ENCODE peak calls at places on chromosomes 13 and 19, in nine cellular contexts. One of them, this sample, is unnamed.

GRCh38 chr13:101655435-101655834 is 203.0 kb downstream of the ITGBL1 start:
- DNase-seq in Ammon's horn: no peak
- DNase-seq in C1 segment of cervical spinal cord: no peak
- DNase-seq in EL: no peak
- DNase-seq in NCI-H2081 treated with DMSO at 0.1 percent for 48 hours: no peak
- DNase-seq in CD8-positive, alpha-beta T cell: no peak
- DNase-seq in tibial nerve: no peak
- DNase-seq in stimulated activated CD8-positive, alpha-beta memory T cell treated with anti-CD3 and anti-CD28 coated beads, Interleukin-4, amount 100 ng/mL, for 1 hour: no peak
- DNase-seq in H1: no peak
- DNase-seq in this sample: no peak

GRCh38 chr19:49324801-49325491 is at the start of gene SLC6A16:
- DNase-seq in C1 segment of cervical spinal cord: no peak
- DNase-seq in stimulated activated CD8-positive, alpha-beta memory T cell treated with anti-CD3 and anti-CD28 coated beads, Interleukin-4, amount 100 ng/mL, for 1 hour: no peak
- DNase-seq in tibial nerve: no peak
- DNase-seq in Ammon's horn: no peak
- DNase-seq in EL: no peak
- DNase-seq in NCI-H2081 treated with DMSO at 0.1 percent for 48 hours: no peak
- DNase-seq in H1: peak; percentile 34
- DNase-seq in CD8-positive, alpha-beta T cell: no peak
- DNase-seq in this sample: no peak

GRCh38 chr13:56861472-56861871 is 279.2 kb upstream of the PRR20A start:
- DNase-seq in C1 segment of cervical spinal cord: no peak
- DNase-seq in EL: no peak
- DNase-seq in tibial nerve: no peak
- DNase-seq in NCI-H2081 treated with DMSO at 0.1 percent for 48 hours: no peak
- DNase-seq in Ammon's horn: no peak
- DNase-seq in stimulated activated CD8-positive, alpha-beta memory T cell treated with anti-CD3 and anti-CD28 coated beads, Interleukin-4, amount 100 ng/mL, for 1 hour: no peak
- DNase-seq in H1: no peak
- DNase-seq in CD8-positive, alpha-beta T cell: no peak
- DNase-seq in this sample: no peak

GRCh38 chr13:79194272-79194671 is 211.8 kb downstream of the RBM26 start:
- DNase-seq in CD8-positive, alpha-beta T cell: peak; percentile 40
- DNase-seq in tibial nerve: no peak
- DNase-seq in NCI-H2081 treated with DMSO at 0.1 percent for 48 hours: no peak
- DNase-seq in stimulated activated CD8-positive, alpha-beta memory T cell treated with anti-CD3 and anti-CD28 coated beads, Interleukin-4, amount 100 ng/mL, for 1 hour: no peak
- DNase-seq in H1: no peak
- DNase-seq in Ammon's horn: no peak
- DNase-seq in C1 segment of cervical spinal cord: no peak
- DNase-seq in EL: no peak
- DNase-seq in this sample: no peak

GRCh38 chr19:29475469-29475868 is 50.3 kb upstream of the VSTM2B start:
- DNase-seq in NCI-H2081 treated with DMSO at 0.1 percent for 48 hours: no peak
- DNase-seq in H1: no peak
- DNase-seq in C1 segment of cervical spinal cord: no peak
- DNase-seq in tibial nerve: no peak
- DNase-seq in CD8-positive, alpha-beta T cell: no peak
- DNase-seq in Ammon's horn: no peak
- DNase-seq in EL: no peak
- DNase-seq in stimulated activated CD8-positive, alpha-beta memory T cell treated with anti-CD3 and anti-CD28 coated beads, Interleukin-4, amount 100 ng/mL, for 1 hour: no peak
- DNase-seq in this sample: no peak

GRCh38 chr19:35559281-35559659 is 4.2 kb downstream of the ATP4A start:
- DNase-seq in H1: no peak
- DNase-seq in stimulated activated CD8-positive, alpha-beta memory T cell treated with anti-CD3 and anti-CD28 coated beads, Interleukin-4, amount 100 ng/mL, for 1 hour: no peak
- DNase-seq in tibial nerve: no peak
- DNase-seq in NCI-H2081 treated with DMSO at 0.1 percent for 48 hours: no peak
- DNase-seq in C1 segment of cervical spinal cord: no peak
- DNase-seq in Ammon's horn: no peak
- DNase-seq in CD8-positive, alpha-beta T cell: no peak
- DNase-seq in EL: no peak
- DNase-seq in this sample: no peak

GRCh38 chr19:37930416-37930815 is 23.4 kb downstream of the SIPA1L3 start:
- DNase-seq in EL: peak; percentile 49
- DNase-seq in CD8-positive, alpha-beta T cell: no peak
- DNase-seq in stimulated activated CD8-positive, alpha-beta memory T cell treated with anti-CD3 and anti-CD28 coated beads, Interleukin-4, amount 100 ng/mL, for 1 hour: no peak
- DNase-seq in tibial nerve: no peak
- DNase-seq in H1: no peak
- DNase-seq in C1 segment of cervical spinal cord: no peak
- DNase-seq in Ammon's horn: no peak
- DNase-seq in NCI-H2081 treated with DMSO at 0.1 percent for 48 hours: no peak
- DNase-seq in this sample: no peak

GRCh38 chr19:4516199-4516938 is 1.9 kb downstream of the PLIN4 start:
- DNase-seq in tibial nerve: no peak
- DNase-seq in C1 segment of cervical spinal cord: no peak
- DNase-seq in CD8-positive, alpha-beta T cell: no peak
- DNase-seq in NCI-H2081 treated with DMSO at 0.1 percent for 48 hours: no peak
- DNase-seq in H1: peak; percentile 46
- DNase-seq in Ammon's horn: no peak
- DNase-seq in stimulated activated CD8-positive, alpha-beta memory T cell treated with anti-CD3 and anti-CD28 coated beads, Interleukin-4, amount 100 ng/mL, for 1 hour: no peak
- DNase-seq in EL: no peak
- DNase-seq in this sample: no peak

GRCh38 chr13:53137777-53138176 is 109.2 kb downstream of the OLFM4 start:
- DNase-seq in EL: peak; percentile 90
- DNase-seq in H1: no peak
- DNase-seq in C1 segment of cervical spinal cord: no peak
- DNase-seq in NCI-H2081 treated with DMSO at 0.1 percent for 48 hours: no peak
- DNase-seq in Ammon's horn: no peak
- DNase-seq in stimulated activated CD8-positive, alpha-beta memory T cell treated with anti-CD3 and anti-CD28 coated beads, Interleukin-4, amount 100 ng/mL, for 1 hour: no peak
- DNase-seq in tibial nerve: peak; percentile 28
- DNase-seq in CD8-positive, alpha-beta T cell: no peak
- DNase-seq in this sample: no peak

GRCh38 chr19:18279516-18280246 is 1.7 kb downstream of the JUND start:
- DNase-seq in tibial nerve: peak; percentile 87
- DNase-seq in EL: peak; percentile 96
- DNase-seq in NCI-H2081 treated with DMSO at 0.1 percent for 48 hours: peak; percentile 49
- DNase-seq in Ammon's horn: peak; percentile 97
- DNase-seq in stimulated activated CD8-positive, alpha-beta memory T cell treated with anti-CD3 and anti-CD28 coated beads, Interleukin-4, amount 100 ng/mL, for 1 hour: peak; percentile 66
- DNase-seq in C1 segment of cervical spinal cord: peak; percentile 88
- DNase-seq in CD8-positive, alpha-beta T cell: peak; percentile 91
- DNase-seq in H1: peak; percentile 93
- DNase-seq in this sample: peak; percentile 92

GRCh38 chr13:29284726-29285125 is 310.8 kb downstream of the SLC7A1 start:
- DNase-seq in NCI-H2081 treated with DMSO at 0.1 percent for 48 hours: no peak
- DNase-seq in H1: no peak
- DNase-seq in EL: no peak
- DNase-seq in CD8-positive, alpha-beta T cell: no peak
- DNase-seq in stimulated activated CD8-positive, alpha-beta memory T cell treated with anti-CD3 and anti-CD28 coated beads, Interleukin-4, amount 100 ng/mL, for 1 hour: no peak
- DNase-seq in C1 segment of cervical spinal cord: no peak
- DNase-seq in Ammon's horn: no peak
- DNase-seq in tibial nerve: no peak
- DNase-seq in this sample: no peak

GRCh38 chr13:21478881-21479808 is 20.0 kb upstream of the ZDHHC20 start:
- DNase-seq in H1: no peak
- DNase-seq in Ammon's horn: peak; percentile 82
- DNase-seq in EL: peak; percentile 76
- DNase-seq in tibial nerve: no peak
- DNase-seq in CD8-positive, alpha-beta T cell: peak; percentile 51
- DNase-seq in NCI-H2081 treated with DMSO at 0.1 percent for 48 hours: no peak
- DNase-seq in C1 segment of cervical spinal cord: no peak
- DNase-seq in stimulated activated CD8-positive, alpha-beta memory T cell treated with anti-CD3 and anti-CD28 coated beads, Interleukin-4, amount 100 ng/mL, for 1 hour: no peak
- DNase-seq in this sample: no peak

GRCh38 chr13:29816715-29817114 is 33.7 kb downstream of the UBL3 start:
- DNase-seq in NCI-H2081 treated with DMSO at 0.1 percent for 48 hours: no peak
- DNase-seq in Ammon's horn: no peak
- DNase-seq in stimulated activated CD8-positive, alpha-beta memory T cell treated with anti-CD3 and anti-CD28 coated beads, Interleukin-4, amount 100 ng/mL, for 1 hour: no peak
- DNase-seq in EL: no peak
- DNase-seq in CD8-positive, alpha-beta T cell: no peak
- DNase-seq in C1 segment of cervical spinal cord: no peak
- DNase-seq in H1: no peak
- DNase-seq in tibial nerve: no peak
- DNase-seq in this sample: no peak

GRCh38 chr13:99829156-99829555 is 142.4 kb downstream of the ZIC5 start:
- DNase-seq in C1 segment of cervical spinal cord: no peak
- DNase-seq in EL: no peak
- DNase-seq in CD8-positive, alpha-beta T cell: no peak
- DNase-seq in stimulated activated CD8-positive, alpha-beta memory T cell treated with anti-CD3 and anti-CD28 coated beads, Interleukin-4, amount 100 ng/mL, for 1 hour: no peak
- DNase-seq in H1: no peak
- DNase-seq in NCI-H2081 treated with DMSO at 0.1 percent for 48 hours: no peak
- DNase-seq in tibial nerve: no peak
- DNase-seq in Ammon's horn: no peak
- DNase-seq in this sample: no peak

GRCh38 chr13:112069727-112070300 is 2.9 kb downstream of the SOX1 start:
- DNase-seq in H1: peak; percentile 58
- DNase-seq in stimulated activated CD8-positive, alpha-beta memory T cell treated with anti-CD3 and anti-CD28 coated beads, Interleukin-4, amount 100 ng/mL, for 1 hour: no peak
- DNase-seq in C1 segment of cervical spinal cord: no peak
- DNase-seq in EL: no peak
- DNase-seq in CD8-positive, alpha-beta T cell: no peak
- DNase-seq in tibial nerve: no peak
- DNase-seq in NCI-H2081 treated with DMSO at 0.1 percent for 48 hours: no peak
- DNase-seq in Ammon's horn: no peak
- DNase-seq in this sample: no peak